ENCODE peak calls at places on chromosomes 2 and 18, in ten cellular contexts. B, C, Z, E, S, X, Q, N, R and W are unnamed samples.

GRCh38 chr2:144707927-144708326 is 188.0 kb upstream of the ZEB2 start:
- DNase-seq in B (no peak), C (no peak), Z (no peak), E (no peak), S (no peak), X (no peak), Q (no peak), N (no peak), R (no peak), W (no peak)

GRCh38 chr18:79588131-79588635 is 91.4 kb upstream of the CTDP1 start:
- DNase-seq in B (peak; percentile 56), C (no peak), Z (no peak), E (no peak), S (no peak), X (no peak), Q (no peak), N (no peak), R (no peak), W (no peak)

GRCh38 chr18:78607221-78607620 is 372.4 kb upstream of the SALL3 start:
- DNase-seq in B (no peak), C (no peak), Z (no peak), E (no peak), S (no peak), X (no peak), Q (no peak), N (peak; percentile 60), R (no peak), W (no peak)

GRCh38 chr2:210557721-210558120 is 1.3 kb downstream of the CPS1 start:
- DNase-seq in B (no peak), C (no peak), Z (no peak), E (no peak), S (no peak), X (no peak), Q (no peak), N (no peak), R (no peak), W (no peak)

GRCh38 chr2:145807978-145808377 is 1288.1 kb upstream of the ZEB2 start:
- DNase-seq in B (no peak), C (no peak), Z (no peak), E (no peak), S (peak; percentile 16), X (no peak), Q (no peak), N (no peak), R (no peak), W (no peak)

GRCh38 chr2:99819766-99820165 is 322.6 kb downstream of the AFF3 start:
- DNase-seq in B (no peak), C (peak; percentile 24), Z (no peak), E (no peak), S (no peak), X (no peak), Q (no peak), N (no peak), R (no peak), W (no peak)

GRCh38 chr2:20635096-20635475 is 15.8 kb downstream of the HS1BP3 start:
- DNase-seq in B (no peak), C (no peak), Z (no peak), E (no peak), S (no peak), X (no peak), Q (no peak), N (no peak), R (no peak), W (no peak)

GRCh38 chr2:40535891-40536290 is 84.0 kb upstream of the SLC8A1 start:
- DNase-seq in B (no peak), C (no peak), Z (no peak), E (no peak), S (no peak), X (no peak), Q (no peak), N (no peak), R (no peak), W (no peak)

GRCh38 chr2:156005999-156006712 is 326.4 kb downstream of the NR4A2 start:
- DNase-seq in B (no peak), C (no peak), Z (no peak), E (no peak), S (peak; percentile 6), X (no peak), Q (no peak), N (no peak), R (no peak), W (no peak)

GRCh38 chr2:71269511-71270090 is 42.7 kb upstream of the PAIP2B start:
- DNase-seq in B (no peak), C (no peak), Z (no peak), E (no peak), S (no peak), X (no peak), Q (no peak), N (no peak), R (no peak), W (no peak)

GRCh38 chr2:3465328-3465727 is 54.0 kb downstream of the ADI1 start:
- DNase-seq in B (peak; percentile 45), C (no peak), Z (no peak), E (no peak), S (no peak), X (no peak), Q (no peak), N (no peak), R (no peak), W (no peak)

GRCh38 chr2:127200962-127201361 is 19.1 kb downstream of the CYP27C1 start:
- DNase-seq in B (no peak), C (no peak), Z (no peak), E (no peak), S (no peak), X (no peak), Q (no peak), N (no peak), R (no peak), W (no peak)

GRCh38 chr2:11665028-11665427 is 5.0 kb downstream of the NTSR2 start:
- DNase-seq in B (no peak), C (no peak), Z (no peak), E (no peak), S (no peak), X (no peak), Q (no peak), N (no peak), R (no peak), W (no peak)

GRCh38 chr2:10161206-10161931 is 38.8 kb downstream of the RRM2 start:
- DNase-seq in B (no peak), C (no peak), Z (no peak), E (no peak), S (peak; percentile 41), X (no peak), Q (no peak), N (no peak), R (no peak), W (no peak)

GRCh38 chr2:152493417-152493816 is 158.4 kb downstream of the FMNL2 start:
- DNase-seq in B (no peak), C (peak; percentile 30), Z (no peak), E (no peak), S (no peak), X (no peak), Q (no peak), N (no peak), R (no peak), W (no peak)

GRCh38 chr2:8303322-8303832 is 378.5 kb upstream of the ID2 start:
- DNase-seq in B (peak; percentile 88), C (peak; percentile 89), Z (no peak), E (no peak), S (no peak), X (peak; percentile 71), Q (no peak), N (peak; percentile 12), R (no peak), W (no peak)

GRCh38 chr18:13369756-13370510 is 151.4 kb downstream of the LDLRAD4 start:
- DNase-seq in B (no peak), C (no peak), Z (no peak), E (no peak), S (peak; percentile 48), X (no peak), Q (no peak), N (peak; percentile 68), R (no peak), W (no peak)

GRCh38 chr18:68735498-68736343 is 20.8 kb upstream of the TMX3 start:
- DNase-seq in B (no peak), C (peak; percentile 86), Z (no peak), E (no peak), S (peak; percentile 81), X (no peak), Q (no peak), N (no peak), R (peak; percentile 54), W (no peak)

GRCh38 chr18:49225160-49225559 is 235.3 kb downstream of the DYM start:
- DNase-seq in B (no peak), C (no peak), Z (no peak), E (no peak), S (no peak), X (no peak), Q (peak; percentile 29), N (no peak), R (peak; percentile 40), W (no peak)

GRCh38 chr2:10813085-10813748 is 632 bp upstream of the PDIA6 start:
- DNase-seq in B (no peak), C (no peak), Z (no peak), E (no peak), S (no peak), X (no peak), Q (no peak), N (no peak), R (no peak), W (no peak)

GRCh38 chr2:9380702-9381628 is 42.4 kb downstream of the ITGB1BP1 start:
- DNase-seq in B (no peak), C (peak; percentile 30), Z (no peak), E (no peak), S (peak; percentile 96), X (no peak), Q (peak; percentile 80), N (no peak), R (peak; percentile 88), W (no peak)

GRCh38 chr2:25301453-25302352 is 40.0 kb downstream of the DNMT3A start:
- DNase-seq in B (peak; percentile 88), C (peak; percentile 58), Z (peak; percentile 64), E (no peak), S (peak; percentile 87), X (peak; percentile 66), Q (peak; percentile 13), N (no peak), R (peak; percentile 44), W (peak; percentile 87)

GRCh38 chr2:12556762-12557161 is 160.0 kb upstream of the TRIB2 start:
- DNase-seq in B (peak; percentile 65), C (no peak), Z (no peak), E (no peak), S (peak; percentile 85), X (no peak), Q (no peak), N (no peak), R (no peak), W (no peak)

GRCh38 chr2:100234141-100234540 is 88.2 kb downstream of the LONRF2 start:
- DNase-seq in B (no peak), C (no peak), Z (no peak), E (no peak), S (peak; percentile 52), X (no peak), Q (no peak), N (no peak), R (no peak), W (no peak)

GRCh38 chr2:33384562-33384961 is 91.9 kb upstream of the RASGRP3 start:
- DNase-seq in B (no peak), C (no peak), Z (no peak), E (no peak), S (no peak), X (no peak), Q (no peak), N (no peak), R (no peak), W (no peak)

GRCh38 chr2:121098556-121098955 is 186.4 kb downstream of the TFCP2L1 start:
- DNase-seq in B (no peak), C (no peak), Z (no peak), E (no peak), S (no peak), X (no peak), Q (no peak), N (no peak), R (no peak), W (no peak)

GRCh38 chr18:79853993-79854364 is 56.2 kb downstream of the KCNG2 start:
- DNase-seq in B (peak; percentile 51), C (no peak), Z (no peak), E (no peak), S (no peak), X (no peak), Q (no peak), N (no peak), R (no peak), W (no peak)

GRCh38 chr18:66167829-66168463 is 417.1 kb downstream of the CDH7 start:
- DNase-seq in B (no peak), C (peak; percentile 71), Z (no peak), E (no peak), S (no peak), X (no peak), Q (no peak), N (no peak), R (no peak), W (no peak)